ENCODE peak calls at places on chromosomes 6 and 20, in five cellular contexts. U, V, M, C and A are unnamed samples.
A peak's percentile ranks its signal among the peaks of the same experiment; 100 is the strongest.

GRCh38 chr6:143159001-143159400 is 98.3 kb downstream of the AIG1 start:
- DNase-seq in V (no peak), U (no peak), C (no peak), M (no peak), A (no peak)

GRCh38 chr6:156948807-156949206 is 171.6 kb downstream of the ARID1B start:
- DNase-seq in V (peak; percentile 88), U (no peak), C (peak; percentile 69), M (no peak), A (no peak)

GRCh38 chr20:58870293-58871014 is 17.9 kb downstream of the GNAS start:
- DNase-seq in U (peak; percentile 65), V (no peak), M (peak; percentile 81), C (peak; percentile 36), A (peak; percentile 80)

GRCh38 chr6:28393912-28394662 is 5.5 kb downstream of the ZSCAN12 start:
- DNase-seq in V (no peak), U (no peak), C (no peak), M (no peak), A (peak; percentile 20)

GRCh38 chr6:68876792-68877493 is 241.9 kb downstream of the ADGRB3 start:
- DNase-seq in U (no peak), M (peak; percentile 4), V (peak; percentile 1), C (no peak), A (no peak)

GRCh38 chr6:74439412-74439811 is 743.4 kb downstream of the CD109 start:
- DNase-seq in V (no peak), M (no peak), U (no peak), C (no peak), A (no peak)

GRCh38 chr6:112833546-112834215 is 486.6 kb downstream of the RFPL4B start:
- DNase-seq in V (no peak), U (no peak), M (peak; percentile 5), C (no peak), A (no peak)

GRCh38 chr6:25137497-25137896 is 141.7 kb upstream of the CARMIL1 start:
- DNase-seq in U (no peak), V (no peak), M (no peak), C (peak; percentile 6), A (no peak)

GRCh38 chr6:12414096-12414675 is 124.0 kb downstream of the EDN1 start:
- DNase-seq in U (no peak), M (no peak), V (no peak), C (peak; percentile 32), A (no peak)

GRCh38 chr6:154651656-154652055 is 81.6 kb upstream of the SCAF8 start:
- DNase-seq in M (no peak), U (no peak), C (no peak), V (no peak), A (no peak)

GRCh38 chr20:38426498-38426897 is 8.6 kb downstream of the SNHG17 start:
- DNase-seq in V (no peak), M (no peak), C (no peak), U (no peak), A (no peak)

GRCh38 chr6:131681585-131681984 is 19.6 kb downstream of the OR2A4 start:
- DNase-seq in C (no peak), V (no peak), M (no peak), U (no peak), A (no peak)

GRCh38 chr6:82248233-82248735 is 740 bp upstream of the IBTK start:
- DNase-seq in C (peak; percentile 39), M (peak; percentile 35), U (no peak), V (peak; percentile 59), A (no peak)

GRCh38 chr6:137873273-137873762 is 6.3 kb downstream of the TNFAIP3 start:
- DNase-seq in U (peak; percentile 85), C (peak; percentile 91), V (peak; percentile 85), M (no peak), A (no peak)

GRCh38 chr6:408148-408547 is 16.6 kb downstream of the IRF4 start:
- DNase-seq in M (no peak), U (no peak), V (no peak), C (no peak), A (no peak)